ENCODE peak calls at places on chromosomes 16 and 17, in six cellular contexts. X, Z, W, B, F and U are unnamed samples.

GRCh38 chr16:68013440-68013839 is 2.3 kb downstream of the DPEP2NB start:
- DNase-seq in B (no peak), W (no peak), Z (no peak), X (no peak), F (no peak), U (no peak)

GRCh38 chr17:31594416-31594815 is 202.9 kb downstream of the RAB11FIP4 start:
- DNase-seq in B (no peak), W (no peak), Z (no peak), F (no peak), X (no peak), U (no peak)

GRCh38 chr17:67431210-67432015 is 54.3 kb downstream of the PITPNC1 start:
- DNase-seq in F (no peak), Z (no peak), W (no peak), B (no peak), X (peak; percentile 75), U (peak; percentile 73)

GRCh38 chr17:65366102-65366844 is 195.2 kb downstream of the AXIN2 start:
- DNase-seq in X (no peak), W (no peak), B (no peak), F (no peak), Z (no peak), U (no peak)

GRCh38 chr17:17883801-17884200 is 47.0 kb upstream of the SREBF1 start:
- DNase-seq in Z (no peak), F (no peak), X (no peak), W (no peak), B (no peak), U (no peak)

GRCh38 chr17:73569758-73570319 is 74.4 kb downstream of the SDK2 start:
- DNase-seq in Z (no peak), B (no peak), X (no peak), W (no peak), F (no peak), U (no peak)

GRCh38 chr16:2511128-2511785 is 2.5 kb upstream of the ATP6V0C start:
- DNase-seq in X (no peak), Z (peak; percentile 67), B (peak; percentile 71), F (no peak), W (no peak), U (no peak)

GRCh38 chr16:4053663-4054479 is 62.4 kb downstream of the ADCY9 start:
- DNase-seq in X (peak; percentile 74), B (peak; percentile 49), F (no peak), W (peak; percentile 69), Z (peak; percentile 30), U (no peak)

GRCh38 chr17:74305865-74306654 is 20.0 kb upstream of the KIF19 start:
- DNase-seq in X (no peak), F (no peak), W (no peak), Z (peak; percentile 29), B (no peak), U (no peak)

GRCh38 chr16:11064846-11065245 is 120.5 kb downstream of the CLEC16A start:
- DNase-seq in W (no peak), X (no peak), B (no peak), Z (no peak), F (no peak), U (no peak)

GRCh38 chr17:78962345-78962983 is 17.3 kb downstream of the LGALS3BP start:
- DNase-seq in Z (peak; percentile 67), F (no peak), B (peak; percentile 71), X (no peak), W (no peak), U (no peak)

GRCh38 chr16:49652441-49653175 is 203.3 kb downstream of the ZNF423 start:
- DNase-seq in X (no peak), W (no peak), B (no peak), Z (peak; percentile 21), F (no peak), U (no peak)

GRCh38 chr17:78101112-78101511 is 27.4 kb downstream of the TMC6 start:
- DNase-seq in W (no peak), X (no peak), F (no peak), Z (no peak), B (no peak), U (no peak)

GRCh38 chr17:40063915-40064531 is 1.3 kb downstream of the THRA start:
- DNase-seq in B (no peak), F (no peak), X (no peak), Z (peak; percentile 45), W (no peak), U (no peak)

GRCh38 chr16:3140603-3141427 is 6.0 kb downstream of the ZNF213 start:
- DNase-seq in B (no peak), F (no peak), W (no peak), Z (no peak), X (no peak), U (no peak)

GRCh38 chr16:48542966-48543365 is 67.0 kb downstream of the N4BP1 start:
- DNase-seq in X (no peak), Z (no peak), W (no peak), F (no peak), B (no peak), U (no peak)

GRCh38 chr17:59972778-59973177 is 8.2 kb upstream of the RNFT1 start:
- DNase-seq in X (no peak), Z (no peak), F (no peak), W (no peak), B (no peak), U (no peak)

GRCh38 chr17:78970834-78971763 is 8.6 kb downstream of the LGALS3BP start:
- DNase-seq in X (peak; percentile 65), F (peak; percentile 87), W (peak; percentile 79), Z (peak; percentile 93), B (peak; percentile 86), U (peak; percentile 77)

GRCh38 chr16:23709536-23709935 is 3.5 kb downstream of the ERN2 start:
- DNase-seq in W (no peak), B (no peak), X (no peak), Z (no peak), F (no peak), U (no peak)

GRCh38 chr17:43831633-43832032 is 1.3 kb downstream of the MPP3 start:
- DNase-seq in Z (no peak), F (no peak), W (no peak), X (no peak), B (no peak), U (no peak)

GRCh38 chr17:38674013-38674748 is 576 bp downstream of the EPOP start:
- DNase-seq in B (peak; percentile 22), X (no peak), Z (no peak), F (peak; percentile 61), W (no peak), U (peak; percentile 44)

GRCh38 chr16:72244853-72245252 is 72.9 kb upstream of the PMFBP1 start:
- DNase-seq in F (no peak), Z (no peak), B (no peak), W (no peak), X (no peak), U (no peak)
- TF ChIP-seq CTCF in F (no peak), Z (no peak), B (no peak), W (no peak), X (no peak), U (no peak)

DNA sequence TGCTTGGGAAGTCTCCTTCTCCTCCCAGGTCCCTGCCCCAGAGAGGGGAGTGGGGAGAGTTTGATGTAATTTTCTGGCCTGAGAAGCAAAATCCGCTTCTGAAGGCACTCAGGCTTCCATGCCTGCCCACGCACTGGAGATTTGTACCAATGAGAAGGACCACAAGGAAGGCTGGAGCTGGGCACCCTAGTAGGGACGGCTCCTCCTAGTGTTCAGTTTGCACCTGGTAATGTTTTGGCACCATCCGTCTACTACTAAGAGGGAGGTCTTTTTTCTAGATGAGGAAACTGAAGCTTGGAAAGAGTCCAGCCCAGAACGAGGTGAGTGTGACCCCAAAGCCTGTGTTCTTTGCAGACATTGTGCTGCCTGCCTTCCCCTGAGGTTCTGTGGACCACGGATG is 83.6 kb upstream of the NLRP1 start:
- DNase-seq in F (no peak), Z (no peak), X (no peak), B (no peak), W (no peak), U (peak; percentile 24)
- TF ChIP-seq CTCF in F (no peak), Z (no peak), X (no peak), B (no peak), W (no peak), U (peak; percentile 27)

GRCh38 chr17:81999975-82000802 is 22.5 kb downstream of the CENPX start:
- DNase-seq in W (no peak), X (no peak), Z (no peak), B (no peak), F (no peak), U (no peak)
- TF ChIP-seq CTCF in W (no peak), X (no peak), Z (no peak), B (no peak), F (no peak), U (no peak)

GRCh38 chr17:81737947-81738800 is 26.1 kb downstream of the SLC25A10 start:
- DNase-seq in X (no peak), W (no peak), B (no peak), F (no peak), Z (no peak), U (no peak)

GRCh38 chr17:81733507-81734404 is 21.7 kb downstream of the SLC25A10 start:
- DNase-seq in Z (peak; percentile 88), W (peak; percentile 86), X (peak; percentile 94), B (peak; percentile 89), F (peak; percentile 71), U (peak; percentile 70)

GRCh38 chr17:81731271-81731670 is 19.2 kb downstream of the SLC25A10 start:
- DNase-seq in Z (no peak), X (no peak), F (no peak), B (no peak), W (no peak), U (no peak)

GRCh38 chr17:81735181-81736102 is 23.4 kb downstream of the SLC25A10 start:
- DNase-seq in F (peak; percentile 65), W (no peak), X (no peak), Z (peak; percentile 60), B (peak; percentile 54), U (peak; percentile 58)

DNA sequence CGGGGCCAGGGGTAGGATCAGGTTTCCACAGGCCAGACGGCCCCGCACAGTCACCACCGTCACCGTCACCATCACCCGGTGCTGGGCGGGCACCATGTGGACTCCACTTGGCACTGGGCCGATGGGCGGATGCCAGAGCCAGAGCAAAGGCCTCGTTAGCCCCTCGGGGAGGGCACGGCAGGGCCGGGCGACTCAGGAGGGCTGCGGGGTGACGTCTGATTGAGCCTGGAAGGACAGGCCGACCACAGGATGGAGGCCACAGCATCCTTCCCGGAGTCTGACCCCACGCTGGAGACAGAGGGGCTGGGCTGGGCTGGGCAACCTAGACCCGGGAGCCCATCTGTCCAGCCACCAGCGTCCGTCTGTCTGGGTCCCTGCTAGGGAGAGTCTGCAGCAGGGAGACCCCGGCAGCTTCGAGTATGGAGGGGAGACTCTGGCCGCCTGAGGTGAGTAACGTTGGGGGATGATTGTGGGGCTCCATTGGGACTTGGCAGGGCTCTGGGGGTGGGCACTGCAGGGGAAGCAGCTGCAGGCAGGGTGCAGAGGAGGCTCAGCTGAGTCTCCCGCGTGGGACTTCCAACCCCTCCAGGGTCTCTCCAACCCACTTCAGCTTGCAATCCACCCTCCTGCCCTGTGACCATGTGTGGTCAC is 22.4 kb downstream of the SLC25A10 start:
- DNase-seq in F (no peak), B (peak; percentile 88), W (no peak), Z (peak; percentile 92), X (no peak), U (no peak)
- TF ChIP-seq CTCF in F (no peak), B (no peak), W (no peak), Z (no peak), X (no peak), U (no peak)

DNA sequence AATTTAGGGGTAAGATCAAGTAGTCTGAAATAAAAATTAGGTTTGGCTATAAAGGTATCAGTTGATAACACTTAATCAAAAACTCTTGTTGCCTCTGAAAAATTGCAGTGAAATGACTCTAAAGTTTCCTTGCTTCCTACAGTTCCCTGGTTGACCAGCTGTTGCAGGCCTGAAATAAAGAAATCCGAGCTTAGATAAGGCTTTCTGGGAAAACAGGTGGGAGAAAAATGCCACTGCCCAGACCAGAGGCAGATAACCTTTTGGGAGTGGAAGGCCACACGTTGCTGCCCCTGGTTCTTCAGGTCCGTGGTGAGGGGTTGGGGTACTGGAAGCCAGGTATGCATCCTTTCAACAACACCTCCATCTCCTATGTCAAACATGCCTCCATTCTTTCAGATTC is 111.3 kb downstream of the HS3ST3A1 start:
- DNase-seq in B (no peak), W (no peak), X (no peak), F (no peak), Z (no peak), U (no peak)
- TF ChIP-seq CTCF in B (no peak), W (no peak), X (no peak), F (no peak), Z (no peak), U (no peak)